ENCODE peak calls at places on chromosomes 7 and 10, in ten cellular contexts. M, N, G, T, S, B, C, K, R and E are unnamed samples.

GRCh38 chr7:44431091-44431608 is 59.3 kb downstream of the NUDCD3 start:
- DNase-seq in R (no peak), G (peak; percentile 19), N (peak; percentile 21), M (no peak), C (peak; percentile 31), S (no peak), K (no peak), T (no peak), B (no peak), E (no peak)

GRCh38 chr10:100043344-100043743 is 33.6 kb upstream of the DNMBP start:
- DNase-seq in T (peak; percentile 34), S (peak; percentile 31), B (no peak), G (peak; percentile 18), N (peak; percentile 16), M (no peak), K (no peak), R (no peak), C (no peak), E (no peak)

GRCh38 chr7:128845475-128845874 is 15.3 kb downstream of the FLNC start:
- DNase-seq in S (no peak), K (no peak), N (no peak), G (no peak), R (no peak), M (no peak), T (no peak), B (no peak), C (no peak), E (no peak)

GRCh38 chr7:17474724-17475344 is 176.4 kb downstream of the AHR start:
- DNase-seq in S (no peak), R (no peak), K (peak; percentile 9), B (no peak), C (peak; percentile 17), N (no peak), M (no peak), T (no peak), G (no peak), E (no peak)

GRCh38 chr10:131198401-131198800 is 113.1 kb downstream of the TCERG1L start:
- DNase-seq in R (peak; percentile 7), C (no peak), T (no peak), B (no peak), K (no peak), M (no peak), G (no peak), S (peak; percentile 17), N (no peak), E (no peak)

GRCh38 chr7:78232806-78233205 is 434.2 kb downstream of the PHTF2 start:
- DNase-seq in R (no peak), T (no peak), M (no peak), C (no peak), K (no peak), N (no peak), S (no peak), B (no peak), G (no peak), E (no peak)

GRCh38 chr7:22604246-22604645 is 104.3 kb upstream of the STEAP1B start:
- DNase-seq in K (no peak), R (no peak), N (no peak), G (no peak), T (no peak), C (no peak), S (no peak), B (no peak), M (no peak), E (no peak)

GRCh38 chr7:20441886-20442505 is 111.3 kb downstream of the ITGB8 start:
- DNase-seq in R (no peak), C (no peak), B (no peak), G (peak; percentile 95), M (no peak), N (no peak), K (no peak), S (no peak), T (no peak), E (no peak)

GRCh38 chr7:106326594-106327537 is 42.1 kb upstream of the NAMPT start:
- DNase-seq in N (no peak), T (no peak), M (no peak), S (no peak), R (no peak), K (no peak), B (no peak), C (peak; percentile 56), G (no peak), E (no peak)

GRCh38 chr7:151934584-151934983 is 21.7 kb upstream of the GALNTL5 start:
- DNase-seq in M (no peak), T (no peak), G (no peak), N (no peak), R (no peak), S (no peak), K (no peak), B (no peak), C (no peak), E (no peak)

GRCh38 chr7:151941009-151941408 is 15.2 kb upstream of the GALNTL5 start:
- DNase-seq in R (no peak), M (no peak), G (no peak), S (no peak), C (no peak), B (no peak), T (no peak), N (no peak), K (no peak), E (no peak)

GRCh38 chr7:151938550-151938949 is 17.7 kb upstream of the GALNTL5 start:
- DNase-seq in R (no peak), C (no peak), K (no peak), M (no peak), B (no peak), S (no peak), G (no peak), T (no peak), N (no peak), E (no peak)

GRCh38 chr7:151940048-151940845 is 16.0 kb upstream of the GALNTL5 start:
- DNase-seq in T (no peak), K (no peak), B (peak; percentile 72), R (no peak), N (no peak), S (no peak), G (no peak), C (no peak), M (no peak), E (no peak)

GRCh38 chr7:151936207-151936606 is 20.0 kb upstream of the GALNTL5 start:
- DNase-seq in R (peak; percentile 3), T (no peak), G (peak; percentile 17), B (no peak), M (peak; percentile 37), N (no peak), S (no peak), K (no peak), C (no peak), E (no peak)
- H3K4me3 ChIP-seq in R (no peak overlapping the region), T (no peak overlapping the region), G (no peak overlapping the region), B (no peak overlapping the region), M (no peak overlapping the region), N (no peak overlapping the region), S (no peak overlapping the region), K (no peak overlapping the region), C (no peak overlapping the region), E (no peak overlapping the region)

GRCh38 chr10:43997330-43997729 is 348.6 kb upstream of the ZNF32 start:
- DNase-seq in T (no peak), S (no peak), C (no peak), B (no peak), K (no peak), M (no peak), G (no peak), N (no peak), R (no peak), E (no peak)

GRCh38 chr10:43994539-43994938 is 345.9 kb upstream of the ZNF32 start:
- DNase-seq in R (no peak), S (no peak), N (no peak), K (no peak), C (no peak), G (no peak), T (no peak), M (no peak), B (no peak), E (no peak)

DNA sequence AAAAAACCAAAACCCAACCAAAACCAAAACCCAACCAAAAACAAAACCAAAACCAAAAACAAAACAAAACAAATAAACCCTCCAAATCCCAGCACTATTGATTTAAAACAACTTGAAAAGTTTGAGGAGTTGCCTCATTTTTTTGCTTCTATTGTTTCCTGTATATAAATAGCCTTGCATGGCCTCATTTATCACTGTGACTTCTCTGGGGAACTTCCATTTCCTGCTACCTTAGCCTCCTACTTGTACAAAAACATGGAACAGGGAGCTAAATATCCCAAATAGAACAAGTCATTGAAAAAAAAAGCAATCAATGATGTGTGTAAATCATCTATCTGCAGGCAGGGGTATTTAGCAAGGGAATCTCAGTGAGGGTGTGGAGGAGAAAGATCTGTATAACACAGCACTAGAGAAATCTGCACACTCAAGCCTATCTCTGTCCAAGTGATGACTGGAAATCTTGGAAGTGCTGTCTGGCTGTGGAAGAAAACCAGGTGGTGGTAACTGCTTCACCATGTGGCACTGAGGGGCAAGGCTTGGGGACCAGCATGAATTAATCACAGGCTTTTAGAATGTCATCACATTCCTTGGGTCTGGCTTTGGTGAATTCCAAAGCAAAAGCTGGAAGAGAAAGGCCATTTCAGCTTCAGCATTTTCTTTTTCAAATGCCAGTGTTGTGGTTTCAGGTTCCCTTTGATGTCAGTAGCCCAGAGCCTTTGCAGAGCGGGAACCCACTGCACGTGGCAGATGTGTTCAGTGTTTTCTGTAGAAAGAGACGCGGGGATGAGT is 349.5 kb upstream of the ZNF32 start:
- DNase-seq in K (no peak), G (no peak), S (no peak), T (no peak), B (no peak), N (no peak), M (no peak), C (no peak), R (no peak), E (no peak)
- TF ChIP-seq POLR2AphosphoS5 in K (no peak), G (no peak), S (no peak), T (no peak), B (no peak), N (no peak), M (no peak), C (no peak), R (no peak), E (no peak)

GRCh38 chr10:89979726-89980125 is 278.3 kb downstream of the KIF20B start:
- DNase-seq in C (no peak), K (no peak), B (no peak), S (no peak), G (no peak), M (no peak), N (no peak), R (no peak), T (no peak), E (no peak)
- H3K27me3 ChIP-seq in C (no peaks in the 10 kb centered on the region), K (no peaks in the 10 kb centered on the region), B (no peaks in the 10 kb centered on the region), S (no peaks in the 10 kb centered on the region), G (no peaks in the 10 kb centered on the region), M (no peaks in the 10 kb centered on the region), N (no peaks in the 10 kb centered on the region), R (no peaks in the 10 kb centered on the region), T (no peaks in the 10 kb centered on the region), E (no peaks in the 10 kb centered on the region)

DNA sequence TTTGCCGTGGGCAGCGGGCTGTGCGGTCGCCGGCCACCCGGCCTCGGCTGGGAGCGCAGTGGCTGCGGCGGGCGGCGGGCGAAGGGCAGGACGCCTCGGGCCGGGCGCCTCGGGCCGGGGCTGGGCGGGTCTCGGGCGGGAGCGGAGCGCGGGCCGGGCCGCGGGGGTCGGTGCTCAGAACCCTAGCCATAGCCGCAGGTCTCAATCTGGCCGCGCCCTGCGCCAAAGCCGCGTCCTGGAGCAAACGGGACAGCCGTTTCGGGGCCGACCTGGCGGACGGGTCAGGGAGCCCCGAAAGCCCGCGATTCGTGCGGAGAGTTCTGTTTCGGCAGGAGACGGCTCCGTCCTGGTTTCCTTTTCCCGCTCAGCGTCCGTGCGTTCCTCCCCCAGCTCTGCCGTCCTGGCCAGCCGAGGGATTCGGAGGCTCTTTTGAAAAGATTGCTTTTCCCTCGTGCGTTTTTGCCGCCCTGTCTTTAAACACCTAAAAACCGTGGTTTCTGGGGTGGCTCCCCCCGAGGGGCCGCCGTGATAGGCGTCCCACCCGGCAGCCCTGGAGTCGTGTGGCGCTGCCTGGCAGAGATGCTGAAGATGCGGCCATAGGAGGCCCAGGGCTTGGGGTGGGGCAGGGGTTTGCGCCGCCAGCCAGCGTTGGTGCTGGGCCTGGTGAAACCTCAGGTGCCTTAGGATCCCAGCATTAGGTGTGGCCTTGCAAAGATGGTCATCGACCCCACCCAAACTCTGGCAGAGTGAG is 727 bp downstream of the RET start:
- DNase-seq in T (no peak), R (no peak), G (no peak), M (no peak), S (no peak), K (no peak), B (no peak), C (no peak), N (no peak), E (no peak)
- H3K4me3 ChIP-seq in T (peak overlapping the region; percentile 38), R (peak overlapping the region; percentile 50), G (no peak overlapping the region), M (no peak overlapping the region), S (peak overlapping the region; percentile 71), K (no peak overlapping the region), B (peak overlapping the region; percentile 10), C (no peak overlapping the region), N (peak overlapping the region; percentile 28), E (peak overlapping the region; percentile 53)